ENCODE peak calls at places on chromosome 13, in five cellular contexts. S is breast epithelium, A is fibroblast of lung, W is cardiac muscle cell, F is neural progenitor cell. N is an unnamed sample.

GRCh38 chr13:31982540-31982939 is 49.0 kb upstream of the FRY start:
- DNase-seq in S (peak; percentile 87), A (peak; percentile 95), W (no peak), F (no peak), N (peak; percentile 47)

GRCh38 chr13:69616398-69616797 is 491.2 kb upstream of the ATXN8OS start:
- DNase-seq in S (no peak), A (no peak), W (no peak), F (no peak), N (no peak)

GRCh38 chr13:111899714-111900389 is 167.1 kb upstream of the SOX1 start:
- DNase-seq in S (no peak), A (no peak), W (no peak), F (no peak), N (no peak)

GRCh38 chr13:85538957-85539356 is 260.3 kb downstream of the SLITRK6 start:
- DNase-seq in S (no peak), A (no peak), W (no peak), F (no peak), N (no peak)

GRCh38 chr13:47463726-47464125 is 537.3 kb downstream of the SUCLA2 start:
- DNase-seq in S (no peak), A (peak; percentile 59), W (no peak), F (no peak), N (peak; percentile 5)

GRCh38 chr13:79770056-79770455 is 289.1 kb downstream of the NDFIP2 start:
- DNase-seq in S (no peak), A (no peak), W (no peak), F (no peak), N (no peak)

GRCh38 chr13:73596382-73596781 is 537.6 kb downstream of the KLF5 start:
- DNase-seq in S (no peak), A (no peak), W (no peak), F (no peak), N (no peak)

GRCh38 chr13:93290503-93290902 is 63.9 kb downstream of the GPC6 start:
- DNase-seq in S (no peak), A (peak; percentile 50), W (no peak), F (no peak), N (no peak)

GRCh38 chr13:95502216-95502615 is 50.3 kb upstream of the CLDN10 start:
- DNase-seq in S (no peak), A (no peak), W (no peak), F (no peak), N (no peak)

GRCh38 chr13:40563350-40564125 is 102.9 kb downstream of the FOXO1 start:
- DNase-seq in S (no peak), A (peak; percentile 58), W (peak; percentile 35), F (peak; percentile 10), N (no peak)

GRCh38 chr13:21018220-21018619 is 43.2 kb downstream of the LATS2 start:
- DNase-seq in S (no peak), A (no peak), W (no peak), F (no peak), N (no peak)

GRCh38 chr13:114230117-114230516 is 4.6 kb upstream of the CDC16 start:
- DNase-seq in S (no peak), A (peak; percentile 43), W (no peak), F (no peak), N (no peak)

GRCh38 chr13:42396501-42396900 is 124.5 kb downstream of the AKAP11 start:
- DNase-seq in S (no peak), A (no peak), W (no peak), F (no peak), N (peak; percentile 9)

GRCh38 chr13:110265682-110266430 is 41.1 kb downstream of the COL4A1 start:
- DNase-seq in S (peak; percentile 38), A (no peak), W (no peak), F (peak; percentile 48), N (no peak)

GRCh38 chr13:59416561-59416960 is 747.2 kb downstream of the DIAPH3 start:
- DNase-seq in S (no peak), A (no peak), W (no peak), F (peak; percentile 10), N (no peak)

GRCh38 chr13:46475586-46475991 is 77.4 kb upstream of the LRCH1 start:
- DNase-seq in S (no peak), A (peak; percentile 40), W (no peak), F (no peak), N (peak; percentile 60)

GRCh38 chr13:110209950-110210603 is 96.9 kb downstream of the COL4A1 start:
- DNase-seq in S (no peak), A (no peak), W (no peak), F (no peak), N (no peak)

GRCh38 chr13:30866692-30867669 is 39.1 kb upstream of the MEDAG start:
- DNase-seq in S (no peak), A (no peak), W (peak; percentile 41), F (no peak), N (no peak)

GRCh38 chr13:103403814-103404213 is 337.6 kb upstream of the SLC10A2 start:
- DNase-seq in S (no peak), A (no peak), W (no peak), F (no peak), N (no peak)

GRCh38 chr13:33069365-33069764 is 53.1 kb downstream of the KL start:
- DNase-seq in S (no peak), A (peak; percentile 28), W (no peak), F (no peak), N (no peak)

GRCh38 chr13:74062933-74063332 is 71.3 kb downstream of the KLF12 start:
- DNase-seq in S (no peak), A (peak; percentile 67), W (peak; percentile 46), F (no peak), N (peak; percentile 57)

GRCh38 chr13:114067886-114068722 is 64.3 kb downstream of the RASA3 start:
- DNase-seq in S (no peak), A (no peak), W (no peak), F (no peak), N (no peak)

GRCh38 chr13:76822691-76823267 is 63.4 kb downstream of the KCTD12 start:
- DNase-seq in S (no peak), A (peak; percentile 60), W (no peak), F (no peak), N (no peak)

GRCh38 chr13:57136093-57136492 is 4.6 kb upstream of the PRR20A start:
- DNase-seq in S (no peak), A (no peak), W (no peak), F (no peak), N (no peak)

GRCh38 chr13:35140321-35140720 is 198.3 kb downstream of the NBEA start:
- DNase-seq in S (no peak), A (peak; percentile 60), W (no peak), F (no peak), N (no peak)

GRCh38 chr13:20403826-20404225 is 121.8 kb downstream of the CRYL1 start:
- DNase-seq in S (no peak), A (no peak), W (no peak), F (no peak), N (no peak)

GRCh38 chr13:30410705-30411125 is 11.6 kb upstream of the UBE2L5 start:
- DNase-seq in S (no peak), A (no peak), W (no peak), F (no peak), N (no peak)

GRCh38 chr13:111936267-111936925 is 130.6 kb upstream of the SOX1 start:
- DNase-seq in S (no peak), A (no peak), W (no peak), F (no peak), N (no peak)

GRCh38 chr13:113141591-113141950 is 16.9 kb upstream of the PROZ start:
- DNase-seq in S (no peak), A (no peak), W (no peak), F (no peak), N (no peak)

GRCh38 chr13:91167706-91168459 is 179.6 kb upstream of the MIR17HG start:
- DNase-seq in S (no peak), A (peak; percentile 64), W (no peak), F (no peak), N (peak; percentile 5)

GRCh38 chr13:49536144-49536873 is 40.6 kb downstream of the PHF11 start:
- DNase-seq in S (no peak), A (no peak), W (no peak), F (no peak), N (no peak)

GRCh38 chr13:36865265-36865664 is 46.2 kb downstream of the RFXAP start:
- DNase-seq in S (no peak), A (no peak), W (no peak), F (no peak), N (no peak)
- H3K9me3 ChIP-seq in S (no peaks in the 10 kb centered on the region), A (no peaks in the 10 kb centered on the region), W (no peaks in the 10 kb centered on the region), F (no peaks in the 10 kb centered on the region), N (no peaks in the 10 kb centered on the region)

GRCh38 chr13:75761373-75761772 is 125.2 kb downstream of the LMO7 start:
- DNase-seq in S (no peak), A (peak; percentile 43), W (no peak), F (no peak), N (no peak)
- H3K4me3 ChIP-seq in S (peak overlapping the region; percentile 28), A (peak overlapping the region; percentile 53), W (peak overlapping the region; percentile 12), F (no peak overlapping the region), N (peak overlapping the region; percentile 11)

GRCh38 chr13:38753878-38754277 is 67.0 kb downstream of the FREM2 start:
- DNase-seq in S (no peak), A (no peak), W (no peak), F (peak; percentile 24), N (no peak)
- H3K27me3 ChIP-seq in S (peaks cover 3% of the 10 kb centered on the region), A (no peaks in the 10 kb centered on the region), W (no peaks in the 10 kb centered on the region), F (no peaks in the 10 kb centered on the region), N (peaks cover 21% of the 10 kb centered on the region)

DNA sequence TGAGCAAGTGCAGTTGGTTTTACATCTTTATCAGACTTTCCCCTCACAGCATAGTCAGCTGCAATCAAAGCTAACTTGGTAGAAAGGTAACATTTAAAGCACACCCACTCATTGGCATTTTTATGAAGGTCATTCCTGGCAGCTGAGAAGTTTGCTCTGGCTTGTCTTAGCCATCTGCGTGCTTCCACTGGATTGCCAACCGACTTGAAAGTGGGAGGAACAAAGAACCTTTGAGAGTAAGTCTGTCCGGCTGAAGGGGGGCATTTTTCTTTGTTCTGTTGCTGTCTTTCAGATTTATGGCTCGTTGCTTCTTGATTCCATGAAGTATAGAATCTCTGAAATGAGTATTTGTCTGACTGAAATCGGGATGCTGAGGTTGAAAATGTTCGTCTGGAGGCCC is 103.1 kb downstream of the SACS start:
- DNase-seq in S (peak; percentile 23), A (no peak), W (no peak), F (no peak), N (no peak)
- H3K9me3 ChIP-seq in S (no peaks in the 10 kb centered on the region), A (no peaks in the 10 kb centered on the region), W (no peaks in the 10 kb centered on the region), F (peaks cover 7% of the 10 kb centered on the region), N (peaks cover 1% of the 10 kb centered on the region)

N was measured in MG63.